ENCODE peak calls at places on chromosomes 7 and 10, in eight cellular contexts. One of them, this sample, is unnamed.

GRCh38 chr10:118332247-118332646 is 9.9 kb downstream of the FAM204A start:
- DNase-seq in neural progenitor cell: no peak
- DNase-seq in tibial artery: no peak
- DNase-seq in OCI-LY7: no peak
- DNase-seq in GM12878: no peak
- DNase-seq in iPS DF 6.9: no peak
- DNase-seq in cardiac muscle cell: no peak
- DNase-seq in right cardiac atrium: no peak
- DNase-seq in this sample: no peak

GRCh38 chr7:66016131-66016461 is 34.1 kb upstream of the GUSB start:
- DNase-seq in neural progenitor cell: no peak
- DNase-seq in tibial artery: no peak
- DNase-seq in OCI-LY7: no peak
- DNase-seq in GM12878: no peak
- DNase-seq in iPS DF 6.9: no peak
- DNase-seq in cardiac muscle cell: no peak
- DNase-seq in right cardiac atrium: no peak
- DNase-seq in this sample: no peak

GRCh38 chr10:132570771-132571564 is 33.4 kb downstream of the INPP5A start:
- DNase-seq in neural progenitor cell: peak
- DNase-seq in tibial artery: no peak
- DNase-seq in OCI-LY7: peak
- DNase-seq in GM12878: peak
- DNase-seq in iPS DF 6.9: no peak
- DNase-seq in cardiac muscle cell: no peak
- DNase-seq in right cardiac atrium: peak
- DNase-seq in this sample: no peak

GRCh38 chr10:11017575-11018425 is at the start of gene CELF2:
- DNase-seq in neural progenitor cell: peak
- DNase-seq in tibial artery: peak
- DNase-seq in OCI-LY7: no peak
- DNase-seq in GM12878: no peak
- DNase-seq in iPS DF 6.9: peak
- DNase-seq in cardiac muscle cell: peak
- DNase-seq in right cardiac atrium: peak
- DNase-seq in this sample: peak

GRCh38 chr7:141184532-141185190 is 110.8 kb downstream of the TMEM178B start:
- DNase-seq in neural progenitor cell: no peak
- DNase-seq in tibial artery: no peak
- DNase-seq in OCI-LY7: no peak
- DNase-seq in GM12878: peak
- DNase-seq in iPS DF 6.9: no peak
- DNase-seq in cardiac muscle cell: no peak
- DNase-seq in right cardiac atrium: no peak
- DNase-seq in this sample: no peak

GRCh38 chr10:123665371-123666286 is 526 bp upstream of the GPR26 start:
- DNase-seq in neural progenitor cell: peak
- DNase-seq in tibial artery: no peak
- DNase-seq in OCI-LY7: no peak
- DNase-seq in GM12878: no peak
- DNase-seq in iPS DF 6.9: no peak
- DNase-seq in cardiac muscle cell: no peak
- DNase-seq in right cardiac atrium: no peak
- DNase-seq in this sample: no peak

GRCh38 chr10:93600861-93601773 is at the start of gene RBP4:
- DNase-seq in neural progenitor cell: peak
- DNase-seq in tibial artery: no peak
- DNase-seq in OCI-LY7: no peak
- DNase-seq in GM12878: no peak
- DNase-seq in iPS DF 6.9: no peak
- DNase-seq in cardiac muscle cell: peak
- DNase-seq in right cardiac atrium: peak
- DNase-seq in this sample: no peak

GRCh38 chr10:110698340-110698739 is 54.2 kb downstream of the RBM20 start:
- DNase-seq in neural progenitor cell: no peak
- DNase-seq in tibial artery: no peak
- DNase-seq in OCI-LY7: no peak
- DNase-seq in GM12878: no peak
- DNase-seq in iPS DF 6.9: no peak
- DNase-seq in cardiac muscle cell: no peak
- DNase-seq in right cardiac atrium: no peak
- DNase-seq in this sample: no peak

GRCh38 chr10:124697443-124697836 is 46.7 kb downstream of the FAM53B start:
- DNase-seq in neural progenitor cell: no peak
- DNase-seq in tibial artery: no peak
- DNase-seq in OCI-LY7: no peak
- DNase-seq in GM12878: no peak
- DNase-seq in iPS DF 6.9: no peak
- DNase-seq in cardiac muscle cell: no peak
- DNase-seq in right cardiac atrium: no peak
- DNase-seq in this sample: no peak

GRCh38 chr10:124694467-124695195 is 49.5 kb downstream of the FAM53B start:
- DNase-seq in neural progenitor cell: no peak
- DNase-seq in tibial artery: no peak
- DNase-seq in OCI-LY7: no peak
- DNase-seq in GM12878: no peak
- DNase-seq in iPS DF 6.9: no peak
- DNase-seq in cardiac muscle cell: no peak
- DNase-seq in right cardiac atrium: peak
- DNase-seq in this sample: no peak

GRCh38 chr10:124695259-124695658 is 48.9 kb downstream of the FAM53B start:
- DNase-seq in neural progenitor cell: no peak
- DNase-seq in tibial artery: no peak
- DNase-seq in OCI-LY7: no peak
- DNase-seq in GM12878: no peak
- DNase-seq in iPS DF 6.9: no peak
- DNase-seq in cardiac muscle cell: no peak
- DNase-seq in right cardiac atrium: no peak
- DNase-seq in this sample: no peak

GRCh38 chr10:124697837-124698559 is 46.2 kb downstream of the FAM53B start:
- DNase-seq in neural progenitor cell: peak
- DNase-seq in tibial artery: no peak
- DNase-seq in OCI-LY7: no peak
- DNase-seq in GM12878: no peak
- DNase-seq in iPS DF 6.9: no peak
- DNase-seq in cardiac muscle cell: no peak
- DNase-seq in right cardiac atrium: no peak
- DNase-seq in this sample: peak

DNA sequence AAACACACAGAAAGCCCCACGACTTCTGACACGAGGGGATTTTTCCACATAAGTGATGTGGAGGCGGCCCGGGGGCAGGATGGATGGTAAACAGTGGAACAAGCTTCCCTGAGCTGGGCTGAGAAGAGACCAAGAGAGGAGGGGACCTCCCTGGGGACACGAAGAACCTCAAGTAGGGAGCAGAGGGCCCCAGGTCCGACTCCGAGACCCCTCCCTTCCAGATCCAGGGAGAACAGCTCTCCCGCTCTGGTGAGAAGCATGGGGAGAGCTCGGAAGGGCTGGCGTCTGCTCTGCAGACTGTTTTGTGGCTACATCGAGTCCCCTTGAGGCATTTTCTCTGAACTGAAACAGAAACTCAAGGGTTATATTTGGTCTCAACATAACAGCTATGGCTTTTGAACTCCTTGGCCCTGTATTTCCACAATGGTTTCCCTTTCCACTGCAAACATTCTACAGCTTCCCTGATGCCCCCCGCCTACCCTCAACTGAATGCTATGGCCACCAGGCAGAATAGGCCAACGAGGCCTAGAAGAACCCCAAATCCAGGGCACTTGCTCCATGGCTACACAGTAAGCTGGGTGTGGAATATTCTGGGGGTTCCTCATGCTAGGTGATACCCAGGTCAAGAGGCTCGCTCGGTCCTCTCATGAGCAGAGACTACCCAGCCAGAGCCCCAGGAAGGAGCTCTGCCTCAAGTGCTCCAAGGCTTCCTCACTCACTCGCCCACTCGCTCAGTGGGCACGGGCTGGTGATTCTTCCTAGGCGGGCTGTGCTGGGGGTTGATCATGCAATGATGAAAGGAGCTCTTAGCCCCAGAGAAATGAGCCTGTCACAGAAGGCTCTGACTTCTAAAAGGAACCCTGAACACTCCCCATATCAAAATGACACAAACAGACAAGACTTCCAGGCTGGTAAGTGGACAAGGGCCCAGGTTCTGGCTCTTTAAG is 47.5 kb downstream of the FAM53B start:
- DNase-seq in neural progenitor cell: no peak
- DNase-seq in tibial artery: no peak
- DNase-seq in OCI-LY7: peak
- DNase-seq in GM12878: peak
- DNase-seq in iPS DF 6.9: no peak
- DNase-seq in cardiac muscle cell: no peak
- DNase-seq in right cardiac atrium: peak
- DNase-seq in this sample: peak
- H3K27ac ChIP-seq in neural progenitor cell: no peak
- H3K27ac ChIP-seq in tibial artery: no peak
- H3K27ac ChIP-seq in OCI-LY7: peak
- H3K27ac ChIP-seq in GM12878: peak
- H3K27ac ChIP-seq in iPS DF 6.9: no peak
- H3K27ac ChIP-seq in cardiac muscle cell: peak
- H3K27ac ChIP-seq in right cardiac atrium: peak
- H3K27ac ChIP-seq in this sample: peak

DNA sequence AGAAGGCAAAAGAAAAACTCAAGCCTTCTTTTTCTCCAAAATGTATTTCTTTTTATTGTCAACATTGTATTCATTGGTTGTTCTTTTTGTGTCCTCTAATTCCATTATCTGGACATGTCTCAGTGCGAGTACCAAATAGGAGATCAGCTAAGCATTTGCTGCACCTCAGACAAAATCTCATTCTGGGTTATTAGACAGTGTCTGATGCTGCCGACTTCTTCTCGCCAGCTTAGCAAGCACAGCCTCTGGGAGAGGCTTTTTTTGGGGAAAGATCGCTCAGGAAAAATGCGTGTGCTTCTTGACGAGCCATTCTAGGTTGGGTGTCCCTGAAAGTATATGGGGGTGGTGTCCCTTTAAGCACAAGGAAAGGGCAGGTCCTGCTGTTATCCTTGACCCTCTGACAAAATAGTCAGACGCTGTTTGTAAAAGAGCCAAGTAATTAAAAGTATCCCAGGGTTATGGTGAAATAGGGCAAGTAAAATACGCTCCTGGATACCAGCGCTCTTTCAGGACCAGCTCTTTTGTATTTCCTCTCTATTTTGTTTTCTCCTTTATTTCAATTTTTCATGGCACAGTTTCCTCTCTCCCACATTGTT is 540.1 kb upstream of the FZD8 start:
- DNase-seq in neural progenitor cell: no peak
- DNase-seq in tibial artery: no peak
- DNase-seq in OCI-LY7: no peak
- DNase-seq in GM12878: no peak
- DNase-seq in iPS DF 6.9: no peak
- DNase-seq in cardiac muscle cell: no peak
- DNase-seq in right cardiac atrium: no peak
- DNase-seq in this sample: no peak
- H3K4me3 ChIP-seq in neural progenitor cell: no peak
- H3K4me3 ChIP-seq in tibial artery: peak
- H3K4me3 ChIP-seq in OCI-LY7: no peak
- H3K4me3 ChIP-seq in GM12878: no peak
- H3K4me3 ChIP-seq in iPS DF 6.9: no peak
- H3K4me3 ChIP-seq in cardiac muscle cell: no peak
- H3K4me3 ChIP-seq in right cardiac atrium: peak
- H3K4me3 ChIP-seq in this sample: no peak

GRCh38 chr10:8375137-8375536 is 320.6 kb downstream of the GATA3 start:
- DNase-seq in neural progenitor cell: no peak
- DNase-seq in tibial artery: no peak
- DNase-seq in OCI-LY7: no peak
- DNase-seq in GM12878: no peak
- DNase-seq in iPS DF 6.9: no peak
- DNase-seq in cardiac muscle cell: no peak
- DNase-seq in right cardiac atrium: no peak
- DNase-seq in this sample: no peak

GRCh38 chr10:8374334-8374733 is 319.8 kb downstream of the GATA3 start:
- DNase-seq in neural progenitor cell: no peak
- DNase-seq in tibial artery: no peak
- DNase-seq in OCI-LY7: no peak
- DNase-seq in GM12878: no peak
- DNase-seq in iPS DF 6.9: no peak
- DNase-seq in cardiac muscle cell: no peak
- DNase-seq in right cardiac atrium: no peak
- DNase-seq in this sample: no peak

GRCh38 chr10:8365935-8366911 is 311.7 kb downstream of the GATA3 start:
- DNase-seq in neural progenitor cell: no peak
- DNase-seq in tibial artery: no peak
- DNase-seq in OCI-LY7: no peak
- DNase-seq in GM12878: peak
- DNase-seq in iPS DF 6.9: no peak
- DNase-seq in cardiac muscle cell: no peak
- DNase-seq in right cardiac atrium: peak
- DNase-seq in this sample: peak

DNA sequence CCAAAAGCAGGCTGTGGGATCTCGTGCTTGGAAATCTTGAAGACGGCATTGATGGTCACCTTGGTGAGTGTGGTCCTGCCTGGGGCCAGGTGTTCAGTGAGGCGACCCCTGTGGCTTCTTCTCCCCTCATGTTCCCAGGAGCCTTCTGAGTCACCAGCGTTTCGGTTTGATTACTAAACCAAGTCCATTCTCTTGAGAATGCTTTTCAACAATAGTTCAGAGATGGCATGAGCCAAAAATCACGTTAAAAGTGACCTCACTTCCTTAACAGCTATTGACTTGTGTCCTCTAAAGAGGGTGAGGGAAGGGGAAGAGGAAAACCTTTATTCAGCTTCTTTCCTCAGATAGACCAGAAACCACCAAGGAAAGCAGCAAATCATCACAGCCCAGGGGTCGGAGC is 315.2 kb downstream of the GATA3 start:
- DNase-seq in neural progenitor cell: no peak
- DNase-seq in tibial artery: no peak
- DNase-seq in OCI-LY7: no peak
- DNase-seq in GM12878: peak
- DNase-seq in iPS DF 6.9: no peak
- DNase-seq in cardiac muscle cell: no peak
- DNase-seq in right cardiac atrium: no peak
- DNase-seq in this sample: no peak
- H3K27ac ChIP-seq in neural progenitor cell: no peak
- H3K27ac ChIP-seq in tibial artery: no peak
- H3K27ac ChIP-seq in OCI-LY7: no peak
- H3K27ac ChIP-seq in GM12878: no peak
- H3K27ac ChIP-seq in iPS DF 6.9: no peak
- H3K27ac ChIP-seq in cardiac muscle cell: no peak
- H3K27ac ChIP-seq in right cardiac atrium: no peak
- H3K27ac ChIP-seq in this sample: no peak

GRCh38 chr7:30913821-30914515 is 2.3 kb downstream of the AQP1 start:
- DNase-seq in neural progenitor cell: no peak
- DNase-seq in tibial artery: no peak
- DNase-seq in OCI-LY7: no peak
- DNase-seq in GM12878: no peak
- DNase-seq in iPS DF 6.9: no peak
- DNase-seq in cardiac muscle cell: no peak
- DNase-seq in right cardiac atrium: peak
- DNase-seq in this sample: no peak
- H3K4me3 ChIP-seq in neural progenitor cell: no peak
- H3K4me3 ChIP-seq in tibial artery: peak
- H3K4me3 ChIP-seq in OCI-LY7: no peak
- H3K4me3 ChIP-seq in GM12878: no peak
- H3K4me3 ChIP-seq in iPS DF 6.9: no peak
- H3K4me3 ChIP-seq in cardiac muscle cell: no peak
- H3K4me3 ChIP-seq in right cardiac atrium: peak
- H3K4me3 ChIP-seq in this sample: no peak